ENCODE peak calls at places on chromosomes 12 and 14, in six cellular contexts. O is testis, C is heart left ventricle, F is astrocyte of the spinal cord, Z is Calu3, A is adrenal gland. T is an unnamed sample.

GRCh38 chr14:66752109-66752508 is 244.2 kb downstream of the GPHN start:
- DNase-seq in C (no peak), A (no peak), F (no peak), Z (no peak), O (no peak), T (no peak)

GRCh38 chr12:47590771-47591368 is 115.0 kb downstream of the RPAP3 start:
- DNase-seq in C (no peak), F (no peak), O (peak), A (no peak), Z (no peak), T (no peak)

GRCh38 chr12:31832740-31833540 is 104.1 kb upstream of the AMN1 start:
- DNase-seq in Z (no peak), A (peak), O (no peak), F (no peak), C (no peak), T (no peak)

GRCh38 chr12:105740337-105740736 is 398.4 kb downstream of the NUAK1 start:
- DNase-seq in Z (no peak), C (no peak), F (peak), O (no peak), A (no peak), T (no peak)

GRCh38 chr14:33052899-33053400 is 114.3 kb downstream of the NPAS3 start:
- DNase-seq in O (no peak), C (no peak), A (no peak), F (no peak), Z (no peak), T (no peak)

GRCh38 chr12:48969847-48970701 is 1.5 kb downstream of the WNT10B start:
- DNase-seq in O (no peak), F (no peak), C (no peak), Z (no peak), A (no peak), T (no peak)

GRCh38 chr12:56321027-56321426 is 5.2 kb upstream of the CNPY2 start:
- DNase-seq in Z (no peak), A (peak), F (no peak), O (no peak), C (no peak), T (no peak)

GRCh38 chr12:26514364-26514763 is 318.6 kb downstream of the ITPR2 start:
- DNase-seq in A (no peak), O (no peak), Z (no peak), C (no peak), F (no peak), T (no peak)

GRCh38 chr12:124338448-124338847 is 43.6 kb downstream of the RFLNA start:
- DNase-seq in A (no peak), O (no peak), C (no peak), Z (no peak), F (no peak), T (no peak)

GRCh38 chr12:124337628-124338027 is 42.7 kb downstream of the RFLNA start:
- DNase-seq in C (no peak), O (no peak), Z (no peak), F (no peak), A (no peak), T (no peak)

GRCh38 chr12:124338876-124339603 is 44.1 kb downstream of the RFLNA start:
- DNase-seq in O (no peak), C (no peak), F (no peak), Z (no peak), A (no peak), T (no peak)

GRCh38 chr12:124341645-124342069 is 46.8 kb downstream of the RFLNA start:
- DNase-seq in O (no peak), C (no peak), Z (no peak), F (no peak), A (no peak), T (no peak)

GRCh38 chr12:124340080-124340900 is 45.4 kb downstream of the RFLNA start:
- DNase-seq in A (no peak), O (no peak), C (no peak), F (no peak), Z (no peak), T (no peak)
- TF ChIP-seq CTCF in A (no peak), O (no peak), C (no peak), F (no peak), Z (no peak), T (no peak)

GRCh38 chr12:107607464-107608392 is 77.9 kb upstream of the PWP1 start:
- DNase-seq in Z (peak), F (peak), A (peak), O (peak), C (peak), T (peak)

GRCh38 chr12:107612508-107612907 is 73.1 kb upstream of the PWP1 start:
- DNase-seq in O (no peak), F (peak), C (no peak), A (no peak), Z (no peak), T (no peak)

GRCh38 chr12:107605293-107605692 is 80.3 kb upstream of the PWP1 start:
- DNase-seq in F (no peak), O (no peak), Z (no peak), A (no peak), C (no peak), T (no peak)

GRCh38 chr12:107610030-107610859 is 75.4 kb upstream of the PWP1 start:
- DNase-seq in A (no peak), C (no peak), Z (peak), O (peak), F (peak), T (peak)
- TF ChIP-seq CTCF in A (no peak), C (peak), Z (peak), O (peak), F (peak), T (peak)

DNA sequence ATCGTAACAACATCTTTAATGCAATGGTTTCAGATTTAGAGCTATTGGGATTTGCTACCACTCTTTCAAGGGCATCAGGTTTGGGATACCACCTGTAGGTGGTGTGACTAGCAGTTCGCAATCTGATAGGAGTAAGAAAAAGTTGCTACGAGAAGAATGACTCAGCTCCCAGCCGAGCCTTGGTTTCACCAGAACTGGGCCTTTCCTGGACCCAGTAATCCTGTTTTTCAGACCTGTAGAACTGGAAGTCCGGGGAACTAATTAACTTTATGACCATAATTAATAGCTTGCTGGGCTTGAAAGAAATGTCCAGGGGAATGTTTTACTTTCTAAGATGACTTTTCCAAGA is 770 bp downstream of the ABHD4 start:
- DNase-seq in F (peak), O (no peak), A (peak), C (no peak), Z (peak), T (no peak)
- TF ChIP-seq CTCF in F (peak), O (no peak), A (peak), C (no peak), Z (no peak), T (no peak)

DNA sequence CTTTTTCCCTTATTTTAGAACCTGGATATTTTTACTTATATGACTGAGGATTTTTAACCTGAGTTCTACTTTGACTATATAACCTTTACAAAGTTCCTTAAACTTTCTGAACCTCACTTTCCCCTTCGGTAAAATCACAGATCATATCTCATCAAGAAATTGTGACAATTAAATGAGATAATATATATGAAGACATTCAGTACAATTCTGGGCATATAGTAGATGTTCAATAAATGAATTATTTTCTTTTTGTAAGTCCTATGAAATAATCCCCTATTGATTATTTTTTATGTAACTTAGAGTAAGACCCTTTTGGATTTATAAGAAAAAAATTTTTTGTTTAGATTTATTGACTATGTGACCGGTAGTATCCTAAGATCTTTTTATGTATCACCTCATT is 17.6 kb upstream of the FAM177A1 start:
- DNase-seq in F (no peak), C (no peak), A (no peak), O (no peak), Z (no peak), T (no peak)
- TF ChIP-seq CTCF in F (no peak), C (no peak), A (no peak), O (no peak), Z (no peak), T (no peak)

GRCh38 chr14:45531022-45531421 is 278.0 kb upstream of the MIS18BP1 start:
- DNase-seq in O (no peak), F (no peak), A (no peak), C (no peak), Z (no peak), T (no peak)

GRCh38 chr14:45526715-45527549 is 273.9 kb upstream of the MIS18BP1 start:
- DNase-seq in C (no peak), O (peak), F (no peak), A (peak), Z (peak), T (peak)
- TF ChIP-seq CTCF in C (peak), O (peak), F (peak), A (peak), Z (no peak), T (peak)

DNA sequence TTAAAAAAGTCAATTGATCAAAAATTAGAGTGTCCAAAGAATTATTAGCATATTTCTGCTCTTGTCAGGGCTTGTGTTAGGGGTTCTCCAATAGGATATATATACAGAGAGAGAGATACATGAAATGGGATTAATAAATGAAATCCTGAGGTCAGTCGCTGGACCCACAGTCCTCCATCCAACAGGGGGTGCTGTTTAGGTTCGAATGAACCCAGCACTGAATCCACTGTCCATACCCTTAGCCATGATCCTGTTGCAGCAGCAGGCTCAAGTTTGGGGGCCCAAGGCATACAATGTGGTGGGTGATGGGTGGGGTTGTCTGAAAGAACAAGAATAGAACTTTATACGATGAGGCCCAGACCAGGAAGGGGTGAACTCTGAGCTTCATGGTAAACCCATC is 780 bp upstream of the MYO1H start:
- DNase-seq in F (no peak), A (no peak), O (no peak), Z (no peak), C (no peak), T (no peak)
- TF ChIP-seq CTCF in F (no peak), A (no peak), O (no peak), Z (no peak), C (no peak), T (no peak)

GRCh38 chr12:86091676-86092075 is 164.5 kb downstream of the MGAT4C start:
- DNase-seq in O (no peak), F (no peak), Z (no peak), A (no peak), C (no peak), T (no peak)
- TF ChIP-seq CTCF in O (no peak), F (no peak), Z (no peak), A (no peak), C (no peak), T (no peak)

T was measured in neural crest cell.